ENCODE peak calls at places on chromosomes 4 and X, in nine cellular contexts. E, K, I, G, Z, Q, X, A and R are unnamed samples.

GRCh38 chrX:15336023-15336413 is 695 bp upstream of the PIGA start:
- DNase-seq in E (peak; percentile 56), K (no peak), I (peak; percentile 57), G (peak; percentile 7), Z (no peak), Q (peak; percentile 86), X (no peak), A (peak; percentile 54), R (peak; percentile 35)

GRCh38 chr4:165861378-165861777 is 11.7 kb upstream of the TLL1 start:
- DNase-seq in E (no peak), K (no peak), I (no peak), G (no peak), Z (no peak), Q (peak; percentile 22), X (no peak), A (no peak), R (no peak)

GRCh38 chrX:130086414-130087207 is 23.7 kb downstream of the ELF4 start:
- DNase-seq in E (no peak), K (peak; percentile 93), I (no peak), G (no peak), Z (no peak), Q (no peak), X (no peak), A (no peak), R (no peak)

GRCh38 chr4:154516320-154516719 is 24.7 kb upstream of the DCHS2 start:
- DNase-seq in E (no peak), K (no peak), I (no peak), G (no peak), Z (no peak), Q (no peak), X (no peak), A (no peak), R (no peak)

GRCh38 chr4:6618386-6619115 is 21.9 kb upstream of the MRFAP1 start:
- DNase-seq in E (no peak), K (peak; percentile 46), I (no peak), G (no peak), Z (no peak), Q (no peak), X (peak; percentile 39), A (no peak), R (no peak)

GRCh38 chr4:10753856-10754384 is 69.4 kb upstream of the CLNK start:
- DNase-seq in E (no peak), K (no peak), I (no peak), G (no peak), Z (no peak), Q (no peak), X (no peak), A (no peak), R (peak; percentile 11)

GRCh38 chr4:112185334-112185733 is 40.1 kb downstream of the FAM241A start:
- DNase-seq in E (no peak), K (no peak), I (peak; percentile 4), G (no peak), Z (no peak), Q (no peak), X (no peak), A (no peak), R (no peak)

GRCh38 chrX:67718926-67719325 is 175.1 kb downstream of the AR start:
- DNase-seq in E (no peak), K (no peak), I (no peak), G (no peak), Z (no peak), Q (no peak), X (no peak), A (no peak), R (no peak)

GRCh38 chrX:56429581-56429980 is 133.8 kb upstream of the UBQLN2 start:
- DNase-seq in E (no peak), K (no peak), I (peak; percentile 24), G (no peak), Z (no peak), Q (no peak), X (no peak), A (no peak), R (no peak)

GRCh38 chr4:53152467-53152866 is 213.4 kb downstream of the SCFD2 start:
- DNase-seq in E (no peak), K (no peak), I (no peak), G (no peak), Z (no peak), Q (no peak), X (no peak), A (no peak), R (no peak)

GRCh38 chr4:119729815-119730643 is 101.4 kb upstream of the PDE5A start:
- DNase-seq in E (peak; percentile 95), K (no peak), I (no peak), G (no peak), Z (no peak), Q (peak; percentile 91), X (no peak), A (peak; percentile 77), R (no peak)

GRCh38 chr4:161003418-161004057 is 1160.3 kb downstream of the FSTL5 start:
- DNase-seq in E (no peak), K (no peak), I (no peak), G (no peak), Z (no peak), Q (no peak), X (no peak), A (no peak), R (no peak)

GRCh38 chr4:155787113-155787710 is 28.4 kb downstream of the GUCY1B1 start:
- DNase-seq in E (peak; percentile 75), K (no peak), I (peak; percentile 77), G (peak; percentile 24), Z (no peak), Q (peak; percentile 71), X (no peak), A (peak; percentile 64), R (no peak)

GRCh38 chr4:176193126-176193525 is 2.3 kb downstream of the SPATA4 start:
- DNase-seq in E (peak; percentile 73), K (no peak), I (no peak), G (no peak), Z (no peak), Q (peak; percentile 89), X (no peak), A (no peak), R (peak; percentile 56)

DNA sequence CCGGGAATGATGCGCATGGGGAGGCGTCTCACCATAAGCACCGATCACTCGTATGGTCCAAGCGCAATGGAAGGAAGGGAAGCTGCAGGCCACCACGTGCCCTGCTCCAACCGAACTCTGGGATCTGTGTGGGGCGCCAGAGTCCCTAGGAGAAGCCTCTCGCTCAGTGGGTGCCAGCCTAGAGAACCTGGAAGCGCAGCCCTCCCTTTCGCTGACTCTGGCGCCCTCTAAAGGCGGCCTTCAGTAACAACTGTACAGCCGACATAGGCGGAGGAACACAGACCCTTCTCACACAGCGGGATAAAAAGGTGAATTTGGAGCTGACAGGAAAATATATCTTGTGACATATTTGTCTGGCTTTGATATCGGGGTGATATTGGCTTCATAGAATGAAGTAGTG is 76.0 kb downstream of the INTS6L start:
- DNase-seq in E (peak; percentile 30), K (peak; percentile 77), I (peak; percentile 72), G (no peak), Z (no peak), Q (no peak), X (peak; percentile 63), A (peak; percentile 56), R (no peak)
- TF ChIP-seq CTCF in E (peak; percentile 47), K (no peak), I (peak; percentile 74), G (no peak), Z (no peak), Q (peak; percentile 33), X (peak; percentile 50), A (peak; percentile 38), R (peak; percentile 56)

GRCh38 chr4:185738038-185738552 is 73.9 kb downstream of the SORBS2 start:
- DNase-seq in E (peak; percentile 56), K (no peak), I (no peak), G (peak; percentile 45), Z (no peak), Q (no peak), X (no peak), A (no peak), R (peak; percentile 52)
- H3K4me3 ChIP-seq in E (peak overlapping the region; percentile 21), K (no peak overlapping the region), I (no peak overlapping the region), G (no peak overlapping the region), Z (peak overlapping the region; percentile 62), Q (no peak overlapping the region), X (peak overlapping the region; percentile 14), A (no peak overlapping the region), R (no peak overlapping the region)

DNA sequence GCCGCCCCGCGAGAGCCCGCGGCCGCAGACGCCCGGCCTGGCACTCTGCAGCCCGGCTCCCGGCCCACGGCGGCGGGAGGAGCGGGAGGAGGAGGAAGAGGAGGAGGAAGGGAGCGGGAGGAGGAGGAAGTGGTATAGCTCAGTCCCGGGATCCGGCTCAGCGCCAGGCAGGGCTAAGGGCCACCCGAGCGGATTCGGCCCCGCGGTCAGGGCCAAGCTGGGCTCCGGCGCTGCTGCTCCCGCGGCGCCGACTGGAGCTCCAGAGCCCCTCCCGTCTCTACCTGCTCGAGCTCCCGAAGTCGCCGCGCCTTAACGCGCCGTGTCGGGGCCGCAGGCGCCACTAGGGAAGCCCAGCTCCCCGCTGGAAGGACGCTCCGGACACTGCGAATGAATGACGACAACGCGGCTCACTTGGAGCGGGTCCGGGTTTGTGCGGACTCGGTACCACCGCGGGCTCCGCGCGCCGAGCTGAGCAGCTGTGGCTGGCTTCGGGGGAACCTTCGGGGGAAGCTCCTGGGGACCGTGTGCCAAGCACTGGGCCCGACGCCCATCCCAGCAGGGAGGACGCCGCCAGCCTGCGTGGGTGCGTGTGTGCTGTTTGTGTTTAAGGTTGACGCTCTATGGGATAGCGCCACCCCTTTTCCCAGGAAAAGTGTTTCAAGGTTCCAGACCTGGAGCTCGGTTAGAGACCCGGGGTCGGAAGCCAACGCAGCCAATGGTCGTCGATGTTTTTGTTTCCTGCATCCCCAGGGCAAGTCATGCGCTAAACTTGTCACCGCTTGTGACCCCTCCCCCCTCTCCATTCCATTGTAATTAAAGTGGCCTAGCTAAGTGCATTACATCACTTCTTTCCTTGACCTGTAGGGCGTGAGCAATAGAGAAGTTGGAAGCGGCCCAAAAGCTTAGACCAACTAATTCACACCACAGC is at the start of gene TBC1D9:
- DNase-seq in E (peak; percentile 85), K (peak; percentile 91), I (peak; percentile 97), G (peak; percentile 81), Z (peak; percentile 82), Q (peak; percentile 98), X (peak; percentile 92), A (peak; percentile 91), R (peak; percentile 98)
- TF ChIP-seq CTCF in E (no peak), K (peak; percentile 29), I (no peak), G (peak; percentile 39), Z (no peak), Q (peak; percentile 19), X (no peak), A (peak; percentile 10), R (peak; percentile 19)

GRCh38 chrX:28589048-28589447 is 1.8 kb downstream of the IL1RAPL1 start:
- DNase-seq in E (no peak), K (no peak), I (no peak), G (no peak), Z (no peak), Q (no peak), X (no peak), A (no peak), R (no peak)

GRCh38 chrX:28586291-28586690 is 955 bp upstream of the IL1RAPL1 start:
- DNase-seq in E (peak; percentile 15), K (no peak), I (peak; percentile 40), G (no peak), Z (no peak), Q (no peak), X (no peak), A (peak; percentile 32), R (no peak)

GRCh38 chrX:28591542-28591941 is 4.3 kb downstream of the IL1RAPL1 start:
- DNase-seq in E (no peak), K (no peak), I (no peak), G (no peak), Z (no peak), Q (no peak), X (no peak), A (no peak), R (no peak)

GRCh38 chrX:28586891-28587635 is at the start of gene IL1RAPL1:
- DNase-seq in E (peak; percentile 41), K (no peak), I (no peak), G (no peak), Z (no peak), Q (peak; percentile 13), X (no peak), A (peak; percentile 52), R (peak; percentile 31)

GRCh38 chrX:28590394-28590793 is 3.1 kb downstream of the IL1RAPL1 start:
- DNase-seq in E (peak; percentile 1), K (no peak), I (no peak), G (no peak), Z (no peak), Q (no peak), X (no peak), A (no peak), R (no peak)
- H3K4me3 ChIP-seq in E (no peak overlapping the region), K (no peak overlapping the region), I (no peak overlapping the region), G (peak overlapping the region; percentile 5), Z (no peak overlapping the region), Q (no peak overlapping the region), X (no peak overlapping the region), A (no peak overlapping the region), R (no peak overlapping the region)